ENCODE peak calls at places on chromosome 5, in four cellular contexts. G, Z, E and R are unnamed samples.

GRCh38 chr5:96875805-96876291 is 452 bp upstream of the ERAP2 start:
- DNase-seq in Z (no peak), G (no peak), E (no peak), R (no peak)

GRCh38 chr5:67081259-67081658 is 115.3 kb downstream of the CD180 start:
- DNase-seq in Z (no peak), G (no peak), E (no peak), R (no peak)

GRCh38 chr5:135821802-135822201 is 12.7 kb upstream of the SLC25A48 start:
- DNase-seq in Z (no peak), E (no peak), G (no peak), R (no peak)

GRCh38 chr5:133921899-133922468 is 46.4 kb downstream of the C5orf15 start:
- DNase-seq in E (no peak), G (no peak), Z (no peak), R (no peak)

GRCh38 chr5:83487155-83487554 is 15.6 kb downstream of the VCAN start:
- DNase-seq in G (no peak), Z (no peak), E (no peak), R (peak)

GRCh38 chr5:139406960-139407359 is 3.1 kb upstream of the SPATA24 start:
- DNase-seq in G (no peak), E (no peak), Z (no peak), R (no peak)

GRCh38 chr5:169765176-169765575 is 128.1 kb downstream of the DOCK2 start:
- DNase-seq in E (no peak), G (no peak), Z (no peak), R (no peak)

GRCh38 chr5:80608730-80609129 is 38.6 kb upstream of the ANKRD34B start:
- DNase-seq in Z (no peak), G (no peak), E (no peak), R (no peak)

GRCh38 chr5:126801174-126801991 is 24.4 kb downstream of the LMNB1 start:
- DNase-seq in E (no peak), Z (no peak), G (no peak), R (no peak)

GRCh38 chr5:66960373-66961137 is 236.0 kb downstream of the CD180 start:
- DNase-seq in E (no peak), Z (no peak), G (no peak), R (no peak)

GRCh38 chr5:177607452-177608192 is 7.7 kb downstream of the B4GALT7 start:
- DNase-seq in Z (peak), E (no peak), G (peak), R (peak)

GRCh38 chr5:33701251-33701650 is 190.5 kb downstream of the ADAMTS12 start:
- DNase-seq in Z (no peak), G (no peak), E (peak), R (no peak)

GRCh38 chr5:52799983-52800393 is 12.3 kb downstream of the ITGA1 start:
- DNase-seq in Z (peak), E (peak), G (peak), R (peak)

GRCh38 chr5:66151030-66151429 is 6.9 kb downstream of the SREK1 start:
- DNase-seq in E (no peak), G (no peak), Z (no peak), R (no peak)

GRCh38 chr5:38105231-38105570 is 153.2 kb upstream of the EGFLAM start:
- DNase-seq in G (no peak), E (no peak), Z (no peak), R (no peak)

GRCh38 chr5:106876665-106877194 is 794.0 kb downstream of the EFNA5 start:
- DNase-seq in Z (no peak), G (no peak), E (no peak), R (no peak)

GRCh38 chr5:134018154-134018985 is 13.6 kb upstream of the VDAC1 start:
- DNase-seq in Z (no peak), E (no peak), G (peak), R (no peak)

GRCh38 chr5:73541981-73542380 is 23.5 kb downstream of the ANKRA2 start:
- DNase-seq in Z (no peak), E (no peak), G (no peak), R (no peak)

GRCh38 chr5:83555263-83555662 is 83.7 kb downstream of the VCAN start:
- DNase-seq in Z (no peak), G (no peak), E (no peak), R (no peak)

GRCh38 chr5:179912386-179912785 is 4.7 kb upstream of the TBC1D9B start:
- DNase-seq in E (no peak), Z (no peak), G (no peak), R (no peak)

GRCh38 chr5:157366741-157367684 is 93.0 kb upstream of the NIPAL4 start:
- DNase-seq in G (no peak), E (no peak), Z (no peak), R (no peak)